ENCODE peak calls at places on chromosomes 13 and 19, in ten cellular contexts. S is adrenal gland, G is AG10803, M is omental fat pad, J is heart left ventricle, I is astrocyte of the spinal cord, Q is cardiac muscle cell, P is GM23338, F is right lobe of liver, Y is mammary epithelial cell. O is an unnamed sample.

GRCh38 chr19:13887039-13887438 is 10.1 kb downstream of the NANOS3 start:
- DNase-seq in S (no peak), G (no peak), M (no peak), J (no peak), I (no peak), Q (no peak), P (no peak), F (no peak), Y (peak), O (no peak)

GRCh38 chr13:114019367-114019766 is 45.5 kb upstream of the C13orf46 start:
- DNase-seq in S (no peak), G (no peak), M (no peak), J (no peak), I (no peak), Q (no peak), P (peak), F (no peak), Y (no peak), O (no peak)

GRCh38 chr19:46976845-46977320 is 42.8 kb upstream of the NPAS1 start:
- DNase-seq in S (peak), G (peak), M (no peak), J (no peak), I (peak), Q (peak), P (peak), F (no peak), Y (no peak), O (peak)

GRCh38 chr13:24348385-24348784 is 39.0 kb downstream of the C1QTNF9 start:
- DNase-seq in S (no peak), G (no peak), M (no peak), J (no peak), I (no peak), Q (no peak), P (no peak), F (no peak), Y (no peak), O (no peak)

GRCh38 chr13:35768551-35768950 is 292.1 kb upstream of the MAB21L1 start:
- DNase-seq in S (no peak), G (peak), M (no peak), J (no peak), I (peak), Q (no peak), P (no peak), F (no peak), Y (no peak), O (peak)

GRCh38 chr13:20465218-20465879 is 60.3 kb downstream of the CRYL1 start:
- DNase-seq in S (peak), G (peak), M (no peak), J (no peak), I (no peak), Q (no peak), P (no peak), F (no peak), Y (peak), O (peak)

GRCh38 chr13:112767506-112768471 is 78.0 kb downstream of the ATP11A start:
- DNase-seq in S (peak), G (no peak), M (no peak), J (no peak), I (no peak), Q (no peak), P (no peak), F (no peak), Y (no peak), O (no peak)

GRCh38 chr13:98484289-98485219 is 92.4 kb downstream of the STK24 start:
- DNase-seq in S (peak), G (peak), M (peak), J (no peak), I (peak), Q (peak), P (peak), F (peak), Y (peak), O (peak)

GRCh38 chr19:45762870-45763631 is 6.0 kb downstream of the SIX5 start:
- DNase-seq in S (no peak), G (no peak), M (no peak), J (peak), I (no peak), Q (no peak), P (no peak), F (no peak), Y (no peak), O (no peak)

GRCh38 chr13:23069571-23069970 is 111.2 kb upstream of the SGCG start:
- DNase-seq in S (no peak), G (peak), M (no peak), J (no peak), I (no peak), Q (no peak), P (no peak), F (no peak), Y (no peak), O (peak)

GRCh38 chr19:1473056-1473400 is 6.0 kb downstream of the C19orf25 start:
- DNase-seq in S (no peak), G (no peak), M (no peak), J (no peak), I (no peak), Q (no peak), P (no peak), F (no peak), Y (no peak), O (no peak)

GRCh38 chr13:39881383-39881782 is 225.9 kb downstream of the COG6 start:
- DNase-seq in S (no peak), G (no peak), M (no peak), J (no peak), I (no peak), Q (no peak), P (no peak), F (no peak), Y (no peak), O (no peak)

GRCh38 chr13:30832845-30833332 is 73.2 kb upstream of the MEDAG start:
- DNase-seq in S (peak), G (no peak), M (peak), J (peak), I (peak), Q (peak), P (peak), F (peak), Y (peak), O (no peak)

GRCh38 chr19:2727640-2727944 is 6.4 kb upstream of the DIRAS1 start:
- DNase-seq in S (no peak), G (peak), M (no peak), J (peak), I (no peak), Q (no peak), P (no peak), F (no peak), Y (peak), O (peak)

GRCh38 chr19:16281743-16282142 is 42.9 kb upstream of the KLF2 start:
- DNase-seq in S (no peak), G (no peak), M (no peak), J (no peak), I (no peak), Q (no peak), P (no peak), F (no peak), Y (no peak), O (no peak)

GRCh38 chr19:13127051-13127450 is 9.0 kb downstream of the NACC1 start:
- DNase-seq in S (no peak), G (no peak), M (no peak), J (no peak), I (no peak), Q (no peak), P (no peak), F (no peak), Y (no peak), O (peak)

GRCh38 chr19:47027586-47028371 is 8.1 kb downstream of the NPAS1 start:
- DNase-seq in S (no peak), G (no peak), M (no peak), J (no peak), I (no peak), Q (no peak), P (no peak), F (no peak), Y (no peak), O (no peak)

GRCh38 chr13:33784738-33785137 is 33.2 kb upstream of the RFC3 start:
- DNase-seq in S (no peak), G (no peak), M (no peak), J (no peak), I (no peak), Q (no peak), P (no peak), F (no peak), Y (no peak), O (no peak)

GRCh38 chr13:99310382-99311031 is 3.3 kb upstream of the GPR183 start:
- DNase-seq in S (no peak), G (peak), M (no peak), J (no peak), I (peak), Q (no peak), P (no peak), F (no peak), Y (no peak), O (peak)

GRCh38 chr13:112793545-112794445 is 104.0 kb downstream of the ATP11A start:
- DNase-seq in S (no peak), G (no peak), M (no peak), J (no peak), I (no peak), Q (no peak), P (no peak), F (no peak), Y (no peak), O (no peak)

GRCh38 chr19:32404939-32405430 is 585 bp upstream of the DPY19L3 start:
- DNase-seq in S (peak), G (peak), M (no peak), J (peak), I (no peak), Q (peak), P (no peak), F (peak), Y (no peak), O (no peak)

GRCh38 chr19:4208385-4209094 is 20.8 kb upstream of the EBI3 start:
- DNase-seq in S (no peak), G (no peak), M (no peak), J (no peak), I (peak), Q (no peak), P (peak), F (no peak), Y (peak), O (no peak)

GRCh38 chr19:46100344-46100743 is 24.1 kb downstream of the IGFL3 start:
- DNase-seq in S (no peak), G (no peak), M (no peak), J (no peak), I (no peak), Q (no peak), P (no peak), F (no peak), Y (no peak), O (no peak)

GRCh38 chr13:57627663-57628062 is 3.9 kb upstream of the PCDH17 start:
- DNase-seq in S (no peak), G (peak), M (no peak), J (no peak), I (peak), Q (peak), P (peak), F (no peak), Y (no peak), O (no peak)

GRCh38 chr13:57630661-57631606 is 610 bp upstream of the PCDH17 start:
- DNase-seq in S (peak), G (no peak), M (no peak), J (no peak), I (peak), Q (peak), P (peak), F (no peak), Y (peak), O (peak)

GRCh38 chr13:57631607-57632275 is at the start of gene PCDH17:
- DNase-seq in S (peak), G (peak), M (no peak), J (peak), I (peak), Q (peak), P (peak), F (no peak), Y (no peak), O (no peak)

GRCh38 chr13:57629821-57630235 is 1.7 kb upstream of the PCDH17 start:
- DNase-seq in S (peak), G (peak), M (peak), J (peak), I (peak), Q (peak), P (peak), F (peak), Y (no peak), O (peak)

GRCh38 chr13:57629391-57629804 is 2.1 kb upstream of the PCDH17 start:
- DNase-seq in S (peak), G (no peak), M (peak), J (no peak), I (no peak), Q (no peak), P (peak), F (no peak), Y (no peak), O (no peak)
- TF ChIP-seq CTCF in S (no peak), G (no peak), M (no peak), J (no peak), I (peak), Q (no peak), P (no peak), F (no peak), Y (no peak), O (no peak)

GRCh38 chr13:36872621-36873020 is 47.4 kb downstream of the SMAD9 start:
- DNase-seq in S (no peak), G (no peak), M (no peak), J (no peak), I (no peak), Q (no peak), P (peak), F (no peak), Y (no peak), O (no peak)
- TF ChIP-seq CTCF in S (no peak), G (no peak), M (no peak), J (no peak), I (no peak), Q (no peak), P (no peak), F (no peak), Y (no peak), O (no peak)

GRCh38 chr19:17327654-17328516 is 6.8 kb downstream of the ANO8 start:
- DNase-seq in S (peak), G (no peak), M (peak), J (no peak), I (no peak), Q (peak), P (peak), F (no peak), Y (peak), O (no peak)
- TF ChIP-seq CTCF in S (peak), G (no peak), M (no peak), J (no peak), I (peak), Q (peak), P (peak), F (peak), Y (peak), O (no peak)

DNA sequence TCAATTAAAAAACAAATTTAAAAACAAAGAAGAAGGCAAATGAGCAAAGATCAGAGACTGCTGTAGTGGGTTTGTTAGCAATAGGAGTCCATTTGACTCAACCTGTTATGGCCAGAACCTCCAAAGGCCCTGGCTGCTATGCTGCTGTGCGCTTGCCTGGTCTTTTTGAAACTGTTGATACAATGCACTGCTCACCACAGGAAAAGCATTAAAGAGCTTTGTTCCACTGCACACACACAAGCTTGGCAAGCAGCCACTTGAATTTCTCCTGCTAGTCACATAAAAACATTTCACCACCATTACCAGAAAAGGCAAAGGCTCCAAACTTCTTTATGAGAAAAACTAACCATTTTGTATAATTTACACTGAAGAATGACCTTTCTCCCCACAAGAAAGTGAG is 132.2 kb downstream of the FREM2 start:
- DNase-seq in S (no peak), G (no peak), M (no peak), J (no peak), I (peak), Q (no peak), P (no peak), F (no peak), Y (peak), O (no peak)
- TF ChIP-seq CTCF in S (no peak), G (no peak), M (no peak), J (no peak), I (no peak), Q (no peak), P (no peak), F (no peak), Y (no peak), O (no peak)

DNA sequence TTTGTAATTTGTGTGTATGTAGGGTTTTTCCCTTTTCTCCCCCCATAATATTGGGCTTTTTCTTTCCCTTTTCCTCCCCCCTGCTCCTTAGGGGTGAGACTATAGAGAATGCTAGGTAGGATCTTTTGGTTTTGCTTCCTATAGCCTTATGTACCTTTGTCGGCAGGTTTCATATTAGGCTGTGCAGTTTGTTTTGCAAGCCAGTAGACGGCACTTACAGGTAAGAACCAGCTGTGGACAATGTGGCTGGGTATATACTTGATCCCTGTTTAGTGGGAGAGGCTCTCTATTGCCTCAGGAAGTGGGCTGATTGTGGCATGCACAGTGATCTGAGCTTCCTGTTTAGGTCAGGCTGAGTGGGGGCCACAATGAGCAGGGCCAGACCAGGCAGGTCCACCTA is 359.2 kb upstream of the OBI1 start:
- DNase-seq in S (no peak), G (no peak), M (no peak), J (no peak), I (no peak), Q (no peak), P (no peak), F (no peak), Y (peak), O (no peak)
- TF ChIP-seq CTCF in S (no peak), G (no peak), M (no peak), J (no peak), I (no peak), Q (no peak), P (no peak), F (no peak), Y (no peak), O (no peak)

GRCh38 chr19:10838377-10838776 is 2.4 kb upstream of the TMED1 start:
- DNase-seq in S (no peak), G (no peak), M (no peak), J (no peak), I (no peak), Q (no peak), P (no peak), F (no peak), Y (no peak), O (no peak)

GRCh38 chr19:10836478-10837325 is 690 bp upstream of the TMED1 start:
- DNase-seq in S (peak), G (peak), M (peak), J (peak), I (no peak), Q (peak), P (peak), F (peak), Y (peak), O (peak)

GRCh38 chr19:10835089-10835753 is 791 bp downstream of the TMED1 start:
- DNase-seq in S (peak), G (no peak), M (no peak), J (no peak), I (no peak), Q (no peak), P (no peak), F (no peak), Y (peak), O (no peak)

GRCh38 chr19:10832659-10833296 is 3.2 kb downstream of the TMED1 start:
- DNase-seq in S (no peak), G (no peak), M (no peak), J (no peak), I (no peak), Q (no peak), P (no peak), F (no peak), Y (no peak), O (no peak)

DNA sequence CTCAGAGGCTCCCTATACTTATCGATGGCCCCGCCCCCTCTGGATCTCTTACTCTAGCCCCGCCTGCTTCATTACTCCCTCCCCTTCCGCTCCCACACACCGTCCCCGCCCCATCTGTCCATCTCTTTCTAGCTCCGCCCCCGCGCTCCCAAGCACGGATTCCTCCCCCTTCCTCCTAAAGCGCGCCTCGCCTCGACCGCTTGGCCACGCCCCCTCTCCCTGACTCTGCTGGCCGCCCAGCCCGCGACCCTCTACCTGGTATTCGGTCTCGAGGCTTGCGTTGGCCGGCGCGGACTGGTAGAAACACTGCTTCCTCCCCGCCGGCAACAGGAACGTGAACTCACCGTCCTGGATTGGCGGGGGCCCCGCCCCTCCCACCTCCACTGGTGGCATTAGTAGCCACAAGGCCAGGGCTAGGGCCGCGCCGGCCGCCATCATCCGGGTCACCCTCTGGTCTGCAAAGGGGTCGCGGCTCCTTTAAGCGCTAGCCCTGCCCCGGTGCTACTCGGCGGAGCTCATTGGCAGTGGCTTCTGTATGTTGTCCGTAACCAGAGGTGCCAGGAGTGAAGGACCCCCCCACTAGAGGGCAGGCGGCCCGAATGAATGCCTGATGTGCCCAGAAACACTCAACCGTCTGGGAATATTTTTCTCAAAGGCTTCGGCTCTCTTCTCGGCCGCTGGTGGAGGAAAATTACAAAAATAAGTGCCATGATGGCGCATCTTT is at the start of gene TMED1:
- DNase-seq in S (peak), G (peak), M (peak), J (peak), I (peak), Q (peak), P (peak), F (peak), Y (peak), O (peak)
- TF ChIP-seq CTCF in S (peak), G (peak), M (no peak), J (peak), I (peak), Q (peak), P (no peak), F (no peak), Y (no peak), O (no peak)

GRCh38 chr19:35090795-35091214 is 24.8 kb upstream of the FXYD3 start:
- DNase-seq in S (no peak), G (no peak), M (no peak), J (no peak), I (no peak), Q (no peak), P (peak), F (peak), Y (no peak), O (no peak)
- TF ChIP-seq CTCF in S (no peak), G (no peak), M (no peak), J (no peak), I (no peak), Q (no peak), P (no peak), F (no peak), Y (no peak), O (no peak)

GRCh38 chr19:7831452-7831851 is 1.4 kb downstream of the EVI5L start:
- DNase-seq in S (no peak), G (peak), M (no peak), J (peak), I (no peak), Q (peak), P (peak), F (peak), Y (peak), O (peak)

GRCh38 chr19:7830272-7830771 is 304 bp downstream of the EVI5L start:
- DNase-seq in S (no peak), G (no peak), M (no peak), J (peak), I (no peak), Q (no peak), P (no peak), F (peak), Y (no peak), O (no peak)

GRCh38 chr19:7829162-7829520 is 877 bp upstream of the EVI5L start:
- DNase-seq in S (no peak), G (no peak), M (no peak), J (no peak), I (no peak), Q (no peak), P (no peak), F (no peak), Y (no peak), O (no peak)

GRCh38 chr19:7830823-7831222 is 805 bp downstream of the EVI5L start:
- DNase-seq in S (no peak), G (no peak), M (no peak), J (no peak), I (no peak), Q (no peak), P (no peak), F (peak), Y (no peak), O (no peak)

DNA sequence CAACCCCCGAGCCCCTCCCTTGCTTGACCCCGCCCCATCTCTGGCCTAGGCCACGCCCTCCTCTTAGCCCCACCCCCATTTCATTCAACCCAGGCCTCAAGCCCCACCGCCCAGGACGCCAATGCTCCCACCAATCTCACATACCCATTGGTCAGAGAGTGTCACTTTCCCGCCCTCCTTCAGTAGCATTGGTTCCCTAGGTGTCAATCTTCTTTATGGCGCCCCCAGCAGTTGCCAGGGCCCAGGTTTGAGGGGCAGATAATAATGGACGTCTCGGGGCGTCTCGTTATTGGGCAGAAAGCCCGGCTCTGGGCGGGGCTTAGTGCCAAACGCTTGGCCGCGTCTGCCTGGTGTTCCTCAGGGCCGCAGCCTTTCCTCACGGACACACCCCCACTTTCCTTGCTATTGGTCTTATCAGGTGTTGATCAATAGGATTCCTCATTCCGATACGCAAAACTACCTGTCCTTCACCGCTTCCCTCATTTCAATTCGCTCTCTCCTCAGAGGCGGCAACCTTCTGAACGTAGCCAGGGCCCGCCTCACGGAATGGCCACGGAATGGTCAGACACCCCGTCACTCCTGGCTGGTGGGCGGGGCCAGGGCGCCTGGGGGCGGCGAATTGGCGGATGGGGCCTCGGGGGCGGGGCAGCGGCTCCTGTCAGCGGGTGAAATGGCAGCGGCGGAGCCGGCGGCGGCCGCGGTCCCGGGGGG is at the start of gene EVI5L:
- DNase-seq in S (peak), G (peak), M (peak), J (peak), I (peak), Q (peak), P (peak), F (peak), Y (peak), O (peak)
- TF ChIP-seq CTCF in S (no peak), G (no peak), M (no peak), J (no peak), I (no peak), Q (no peak), P (no peak), F (no peak), Y (no peak), O (no peak)